ENCODE peak calls at places on chromosomes 5 and 9, in ten cellular contexts. B, H, U, E, Y, J, X, I, Z and W are unnamed samples.
A peak's percentile ranks its signal among the peaks of the same experiment; 100 is the strongest.

GRCh38 chr5:79962580-79963222 is 28.4 kb downstream of the MTX3 start:
- DNase-seq in X (no peak), I (no peak), J (no peak), Y (no peak), E (no peak), B (no peak), U (no peak), H (no peak), Z (peak; percentile 39), W (no peak)

GRCh38 chr5:139636975-139637408 is 11.2 kb upstream of the CXXC5 start:
- DNase-seq in I (no peak), H (no peak), Y (no peak), U (no peak), Z (no peak), E (no peak), J (peak; percentile 51), X (no peak), B (no peak), W (peak; percentile 72)

GRCh38 chr5:139747583-139748504 is 47.8 kb upstream of the PSD2 start:
- DNase-seq in J (peak; percentile 45), Y (no peak), I (peak; percentile 44), U (peak; percentile 80), B (peak; percentile 80), E (no peak), H (peak; percentile 81), Z (peak; percentile 57), X (peak; percentile 32), W (peak; percentile 64)

GRCh38 chr9:129469188-129469987 is 151.5 kb downstream of the C9orf50 start:
- DNase-seq in Y (no peak), Z (no peak), U (no peak), E (no peak), I (no peak), J (no peak), H (no peak), B (no peak), X (no peak), W (no peak)

GRCh38 chr9:77647659-77648457 is at the start of gene GNA14:
- DNase-seq in H (no peak), E (peak; percentile 38), U (no peak), I (no peak), Z (no peak), X (no peak), J (peak; percentile 14), Y (peak; percentile 30), B (peak; percentile 71), W (no peak)

GRCh38 chr5:35478856-35479682 is 138.6 kb upstream of the SPEF2 start:
- DNase-seq in H (no peak), I (no peak), X (no peak), E (no peak), B (no peak), Z (no peak), U (no peak), Y (peak; percentile 50), J (peak; percentile 52), W (peak; percentile 8)

GRCh38 chr9:98916660-98917059 is 27.0 kb upstream of the COL15A1 start:
- DNase-seq in U (no peak), J (no peak), B (peak; percentile 88), Z (no peak), Y (no peak), X (peak; percentile 41), H (peak; percentile 80), I (no peak), E (peak; percentile 39), W (no peak)

GRCh38 chr9:133459476-133460404 is at the start of gene CACFD1:
- DNase-seq in Z (peak; percentile 88), E (peak; percentile 95), J (peak; percentile 83), U (peak; percentile 96), B (peak; percentile 99), X (peak; percentile 94), I (peak; percentile 92), H (peak; percentile 99), Y (peak; percentile 93), W (peak; percentile 99)

GRCh38 chr5:157361865-157362465 is 96.0 kb downstream of the CYFIP2 start:
- DNase-seq in U (no peak), X (peak; percentile 27), H (no peak), I (no peak), E (no peak), B (no peak), Z (peak; percentile 43), J (peak; percentile 24), Y (peak; percentile 65), W (no peak)

GRCh38 chr5:176530983-176531901 is 6.0 kb downstream of the RNF44 start:
- DNase-seq in H (peak; percentile 75), U (no peak), Y (no peak), B (peak; percentile 84), J (no peak), I (no peak), E (no peak), Z (no peak), X (no peak), W (peak; percentile 53)

GRCh38 chr5:159184858-159185381 is 24.4 kb downstream of the RNF145 start:
- DNase-seq in X (no peak), Y (peak; percentile 85), J (peak; percentile 63), E (no peak), Z (peak; percentile 89), I (no peak), U (no peak), B (no peak), H (no peak), W (no peak)

GRCh38 chr9:116020801-116021200 is 132.8 kb upstream of the PAPPA start:
- DNase-seq in J (peak; percentile 60), I (no peak), X (no peak), U (no peak), Y (no peak), E (no peak), H (no peak), Z (no peak), B (no peak), W (no peak)

GRCh38 chr5:66757219-66757833 is 161.1 kb downstream of the MAST4 start:
- DNase-seq in Z (peak; percentile 69), X (peak; percentile 75), I (no peak), U (peak; percentile 54), E (peak; percentile 26), Y (peak; percentile 89), J (peak; percentile 49), B (no peak), H (peak; percentile 85), W (peak; percentile 51)
- TF ChIP-seq CTCF in Z (peak; percentile 45), X (peak; percentile 54), I (peak; percentile 83), U (peak; percentile 77), E (peak; percentile 53), Y (peak; percentile 55), J (peak; percentile 53), B (no peak), H (peak; percentile 74), W (no peak)

DNA sequence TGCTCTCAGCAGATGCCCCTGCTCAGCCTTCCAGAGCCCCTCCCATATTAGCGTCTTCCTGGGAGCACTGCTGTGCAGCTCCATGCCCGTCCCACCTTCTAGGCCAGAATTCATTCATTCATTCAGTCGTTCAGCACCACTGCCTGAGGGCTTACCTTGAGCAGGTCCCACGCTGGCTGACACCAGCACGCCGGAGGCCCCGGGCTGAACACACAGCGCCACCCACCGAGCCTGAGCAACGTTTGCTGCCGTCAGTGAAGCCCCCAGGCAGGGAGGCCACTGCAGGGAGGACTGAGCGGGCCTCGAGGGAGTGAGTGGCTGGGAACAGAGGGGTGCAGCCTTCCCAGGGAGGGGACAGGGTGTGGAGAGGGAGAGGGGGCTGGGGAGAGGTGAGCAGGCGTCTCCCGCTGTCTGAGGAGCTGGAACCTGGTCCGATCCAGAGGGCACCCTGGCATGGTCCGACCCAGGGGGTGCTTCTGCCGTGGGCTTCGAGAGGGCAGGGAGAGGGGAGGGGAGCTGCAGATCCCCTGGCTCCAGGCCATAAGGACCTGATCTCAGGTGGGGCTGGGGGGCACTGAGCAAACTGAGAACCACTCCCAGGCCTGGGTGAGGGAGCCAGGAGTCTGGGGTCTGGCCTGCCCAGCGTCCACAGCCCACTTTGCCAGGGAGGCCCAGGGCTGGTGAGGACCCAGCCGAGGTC is 98.9 kb upstream of the RAPGEF1 start:
- DNase-seq in Y (no peak), X (no peak), B (no peak), I (no peak), Z (no peak), J (no peak), H (no peak), U (no peak), E (no peak), W (no peak)
- TF ChIP-seq CTCF in Y (no peak), X (no peak), B (no peak), I (no peak), Z (no peak), J (no peak), H (no peak), U (no peak), E (no peak), W (no peak)

DNA sequence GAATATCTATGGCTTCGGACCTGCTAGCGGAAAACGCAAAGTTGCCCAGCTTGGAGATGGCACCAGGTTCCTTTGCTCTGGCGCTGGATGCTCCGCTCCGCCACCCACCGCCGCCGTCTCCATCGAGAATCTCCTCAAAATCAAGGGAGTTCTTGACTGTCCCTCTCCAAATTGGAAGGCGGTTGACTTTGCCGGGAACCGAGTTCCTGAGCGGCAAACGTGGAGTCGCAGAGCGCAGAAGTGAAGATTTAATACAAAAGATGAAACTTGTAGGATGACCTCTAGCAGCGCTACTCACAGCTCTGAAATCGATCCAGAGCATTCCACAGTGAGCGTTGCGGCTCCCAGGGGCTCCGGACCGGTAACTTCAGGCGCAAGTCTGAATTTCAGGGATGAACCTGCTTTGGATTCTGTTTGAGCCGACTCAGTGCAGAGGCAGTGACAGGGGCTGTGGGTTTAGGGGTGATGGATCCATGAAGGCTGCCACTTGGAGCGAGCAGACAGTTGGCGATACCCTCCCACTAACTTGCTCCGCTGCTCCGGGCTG is 1641.5 kb upstream of the C9orf72 start:
- DNase-seq in I (peak; percentile 5), H (no peak), Y (no peak), B (no peak), E (peak; percentile 12), X (no peak), J (no peak), U (no peak), Z (no peak), W (no peak)
- TF ChIP-seq CTCF in I (no peak), H (no peak), Y (no peak), B (no peak), E (no peak), X (no peak), J (no peak), U (no peak), Z (no peak), W (no peak)

GRCh38 chr9:22232971-22233370 is 213.7 kb upstream of the DMRTA1 start:
- DNase-seq in J (no peak), X (no peak), I (no peak), E (no peak), B (no peak), Z (no peak), Y (no peak), H (no peak), U (no peak), W (no peak)

GRCh38 chr9:22229069-22229468 is 217.6 kb upstream of the DMRTA1 start:
- DNase-seq in B (no peak), X (no peak), U (no peak), Y (no peak), Z (no peak), H (no peak), E (no peak), J (no peak), I (no peak), W (no peak)

GRCh38 chr9:22227986-22228385 is 218.6 kb upstream of the DMRTA1 start:
- DNase-seq in E (no peak), H (no peak), J (no peak), U (no peak), Z (no peak), X (no peak), Y (no peak), B (no peak), I (no peak), W (no peak)

DNA sequence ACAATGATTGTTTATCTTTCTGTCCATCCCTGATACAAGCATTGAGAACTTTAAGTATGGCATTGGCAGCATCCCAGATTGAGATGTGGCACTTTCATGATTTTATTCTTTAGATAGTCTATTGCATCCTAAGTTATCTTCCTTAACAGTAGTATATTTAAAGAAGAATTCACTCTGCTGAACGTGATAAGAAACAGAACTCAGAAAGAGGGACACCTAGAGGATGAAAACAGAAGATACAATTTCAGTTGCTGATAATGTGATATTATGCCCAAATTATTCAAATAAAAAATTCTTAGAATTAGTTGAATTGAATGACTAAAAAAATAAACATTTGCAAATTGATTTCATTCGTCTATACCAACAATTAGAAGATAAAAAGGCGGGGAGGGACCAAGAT is 218.1 kb upstream of the DMRTA1 start:
- DNase-seq in J (peak; percentile 21), Z (no peak), B (no peak), H (no peak), U (no peak), I (no peak), Y (peak; percentile 48), E (no peak), X (no peak), W (no peak)
- TF ChIP-seq CTCF in J (peak; percentile 55), Z (peak; percentile 34), B (no peak), H (peak; percentile 12), U (peak; percentile 21), I (peak; percentile 41), Y (peak; percentile 45), E (no peak), X (peak; percentile 28), W (no peak)